ENCODE peak calls at places on chromosomes 2 and 18, in seven cellular contexts. One of them, this sample, is unnamed.

GRCh38 chr18:58535340-58536186 is 93.3 kb downstream of the ALPK2 start:
- DNase-seq in WERI-Rb-1: no peak
- DNase-seq in right lobe of liver: no peak
- DNase-seq in CD4-positive, alpha-beta T cell: no peak
- DNase-seq in B cell: peak
- DNase-seq in endothelial cell: no peak
- DNase-seq in testis: no peak
- DNase-seq in this sample: no peak

GRCh38 chr2:216827073-216827725 is 32.7 kb downstream of the TNP1 start:
- DNase-seq in testis: no peak
- DNase-seq in WERI-Rb-1: no peak
- DNase-seq in B cell: no peak
- DNase-seq in right lobe of liver: no peak
- DNase-seq in endothelial cell: no peak
- DNase-seq in CD4-positive, alpha-beta T cell: no peak
- DNase-seq in this sample: no peak

GRCh38 chr18:48348739-48349138 is 60.4 kb downstream of the ZBTB7C start:
- DNase-seq in testis: no peak
- DNase-seq in B cell: no peak
- DNase-seq in endothelial cell: no peak
- DNase-seq in right lobe of liver: peak
- DNase-seq in CD4-positive, alpha-beta T cell: no peak
- DNase-seq in WERI-Rb-1: peak
- DNase-seq in this sample: no peak

GRCh38 chr2:1648241-1649102 is 95.8 kb downstream of the PXDN start:
- DNase-seq in right lobe of liver: no peak
- DNase-seq in WERI-Rb-1: no peak
- DNase-seq in testis: no peak
- DNase-seq in B cell: no peak
- DNase-seq in endothelial cell: no peak
- DNase-seq in CD4-positive, alpha-beta T cell: no peak
- DNase-seq in this sample: no peak

GRCh38 chr18:52216104-52216503 is 123.9 kb upstream of the DCC start:
- DNase-seq in CD4-positive, alpha-beta T cell: no peak
- DNase-seq in WERI-Rb-1: no peak
- DNase-seq in B cell: no peak
- DNase-seq in endothelial cell: no peak
- DNase-seq in right lobe of liver: no peak
- DNase-seq in testis: no peak
- DNase-seq in this sample: no peak

GRCh38 chr18:23716516-23716915 is 27.3 kb downstream of the LAMA3 start:
- DNase-seq in endothelial cell: no peak
- DNase-seq in testis: no peak
- DNase-seq in right lobe of liver: no peak
- DNase-seq in WERI-Rb-1: no peak
- DNase-seq in CD4-positive, alpha-beta T cell: no peak
- DNase-seq in B cell: no peak
- DNase-seq in this sample: no peak

GRCh38 chr2:15260196-15260595 is 300.9 kb downstream of the NBAS start:
- DNase-seq in right lobe of liver: no peak
- DNase-seq in testis: no peak
- DNase-seq in B cell: no peak
- DNase-seq in WERI-Rb-1: no peak
- DNase-seq in CD4-positive, alpha-beta T cell: no peak
- DNase-seq in endothelial cell: no peak
- DNase-seq in this sample: no peak

GRCh38 chr2:32064021-32064678 is 794 bp downstream of the SPAST start:
- DNase-seq in CD4-positive, alpha-beta T cell: no peak
- DNase-seq in WERI-Rb-1: peak
- DNase-seq in right lobe of liver: no peak
- DNase-seq in endothelial cell: no peak
- DNase-seq in B cell: no peak
- DNase-seq in testis: peak
- DNase-seq in this sample: no peak

GRCh38 chr2:20706786-20707185 is 39.8 kb downstream of the GDF7 start:
- DNase-seq in B cell: no peak
- DNase-seq in endothelial cell: no peak
- DNase-seq in right lobe of liver: no peak
- DNase-seq in WERI-Rb-1: no peak
- DNase-seq in CD4-positive, alpha-beta T cell: no peak
- DNase-seq in testis: no peak
- DNase-seq in this sample: no peak

GRCh38 chr2:63544017-63544627 is 44.2 kb downstream of the WDPCP start:
- DNase-seq in B cell: peak
- DNase-seq in testis: no peak
- DNase-seq in endothelial cell: no peak
- DNase-seq in right lobe of liver: no peak
- DNase-seq in CD4-positive, alpha-beta T cell: no peak
- DNase-seq in WERI-Rb-1: no peak
- DNase-seq in this sample: no peak

GRCh38 chr2:98502556-98503335 is 58.1 kb downstream of the INPP4A start:
- DNase-seq in WERI-Rb-1: no peak
- DNase-seq in CD4-positive, alpha-beta T cell: no peak
- DNase-seq in B cell: no peak
- DNase-seq in testis: no peak
- DNase-seq in endothelial cell: no peak
- DNase-seq in right lobe of liver: peak
- DNase-seq in this sample: no peak

GRCh38 chr2:201984800-201985525 is 48.7 kb upstream of the FZD7 start:
- DNase-seq in CD4-positive, alpha-beta T cell: no peak
- DNase-seq in right lobe of liver: no peak
- DNase-seq in endothelial cell: no peak
- DNase-seq in WERI-Rb-1: no peak
- DNase-seq in B cell: no peak
- DNase-seq in testis: peak
- DNase-seq in this sample: no peak

GRCh38 chr2:110770308-110770695 is 37.9 kb downstream of the ACOXL start:
- DNase-seq in endothelial cell: no peak
- DNase-seq in right lobe of liver: no peak
- DNase-seq in WERI-Rb-1: no peak
- DNase-seq in B cell: no peak
- DNase-seq in testis: no peak
- DNase-seq in CD4-positive, alpha-beta T cell: no peak
- DNase-seq in this sample: no peak

GRCh38 chr18:47953471-47953931 is 23.0 kb upstream of the SMAD2 start:
- DNase-seq in testis: peak
- DNase-seq in endothelial cell: no peak
- DNase-seq in CD4-positive, alpha-beta T cell: no peak
- DNase-seq in right lobe of liver: no peak
- DNase-seq in WERI-Rb-1: peak
- DNase-seq in B cell: peak
- DNase-seq in this sample: no peak

GRCh38 chr18:36899289-36899688 is 70.4 kb downstream of the KIAA1328 start:
- DNase-seq in B cell: peak
- DNase-seq in WERI-Rb-1: no peak
- DNase-seq in endothelial cell: no peak
- DNase-seq in testis: no peak
- DNase-seq in CD4-positive, alpha-beta T cell: no peak
- DNase-seq in right lobe of liver: no peak
- DNase-seq in this sample: no peak

GRCh38 chr2:152402780-152403388 is 67.9 kb downstream of the FMNL2 start:
- DNase-seq in testis: no peak
- DNase-seq in CD4-positive, alpha-beta T cell: no peak
- DNase-seq in B cell: no peak
- DNase-seq in endothelial cell: no peak
- DNase-seq in right lobe of liver: no peak
- DNase-seq in WERI-Rb-1: no peak
- DNase-seq in this sample: no peak

DNA sequence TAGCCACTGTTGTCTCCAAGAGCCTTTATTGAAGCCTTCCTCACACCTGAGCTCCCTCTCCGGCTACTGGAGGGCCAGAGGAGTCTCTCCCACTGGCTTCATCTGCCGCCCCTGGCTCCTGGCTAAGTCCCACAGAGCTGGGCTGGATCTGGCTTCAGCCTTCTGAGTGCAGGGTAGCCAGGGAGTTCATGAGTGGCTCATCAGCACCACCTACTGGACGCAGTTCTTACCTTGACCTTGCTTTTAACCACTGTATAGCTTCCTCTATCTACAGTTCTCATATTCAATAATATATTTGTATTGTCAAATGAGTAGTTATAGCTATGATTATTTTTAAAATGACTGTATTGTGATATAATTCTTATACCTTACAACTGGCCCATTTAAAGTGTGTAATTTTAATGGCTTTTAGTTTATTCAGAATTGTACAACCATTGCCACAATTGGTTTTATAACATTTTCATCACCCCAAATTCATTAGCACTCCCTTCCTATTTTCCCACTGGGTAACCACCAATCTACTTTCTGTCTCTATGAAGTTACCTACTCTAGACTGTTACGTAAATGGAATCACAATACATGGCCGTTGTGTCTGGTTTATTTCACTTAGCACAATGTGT is 17.7 kb downstream of the CNDP1 start:
- DNase-seq in CD4-positive, alpha-beta T cell: peak
- DNase-seq in B cell: peak
- DNase-seq in endothelial cell: peak
- DNase-seq in right lobe of liver: peak
- DNase-seq in WERI-Rb-1: peak
- DNase-seq in testis: peak
- DNase-seq in this sample: peak
- TF ChIP-seq CTCF in CD4-positive, alpha-beta T cell: peak
- TF ChIP-seq CTCF in B cell: peak
- TF ChIP-seq CTCF in endothelial cell: peak
- TF ChIP-seq CTCF in right lobe of liver: peak
- TF ChIP-seq CTCF in WERI-Rb-1: peak
- TF ChIP-seq CTCF in testis: peak
- TF ChIP-seq CTCF in this sample: peak

DNA sequence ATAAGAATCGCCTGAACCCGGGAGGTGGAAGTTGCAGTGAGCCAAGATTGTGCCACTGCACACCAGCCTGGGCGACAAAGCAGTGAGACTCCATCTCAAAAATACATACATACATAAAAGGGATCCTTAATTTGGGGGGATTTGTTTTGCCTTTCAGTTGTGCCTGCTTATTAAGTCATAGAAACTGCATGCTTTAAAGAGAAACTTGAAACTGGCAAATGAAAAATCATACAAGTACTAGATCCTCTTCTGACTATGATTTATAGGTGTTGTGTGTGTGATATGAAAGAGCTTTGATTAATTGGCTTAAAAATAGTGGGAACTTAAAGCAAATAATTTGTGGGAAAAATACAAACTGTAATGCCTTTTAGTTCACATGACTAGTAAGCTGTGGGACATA is 963.7 kb downstream of the CNTNAP5 start:
- DNase-seq in WERI-Rb-1: no peak
- DNase-seq in endothelial cell: no peak
- DNase-seq in B cell: no peak
- DNase-seq in right lobe of liver: no peak
- DNase-seq in testis: no peak
- DNase-seq in CD4-positive, alpha-beta T cell: no peak
- DNase-seq in this sample: no peak
- TF ChIP-seq CTCF in WERI-Rb-1: no peak
- TF ChIP-seq CTCF in endothelial cell: no peak
- TF ChIP-seq CTCF in B cell: no peak
- TF ChIP-seq CTCF in right lobe of liver: no peak
- TF ChIP-seq CTCF in testis: no peak
- TF ChIP-seq CTCF in CD4-positive, alpha-beta T cell: no peak
- TF ChIP-seq CTCF in this sample: no peak

GRCh38 chr2:218622606-218623238 is 15.0 kb downstream of the PLCD4 start:
- DNase-seq in B cell: no peak
- DNase-seq in WERI-Rb-1: no peak
- DNase-seq in CD4-positive, alpha-beta T cell: no peak
- DNase-seq in testis: no peak
- DNase-seq in right lobe of liver: no peak
- DNase-seq in endothelial cell: no peak
- DNase-seq in this sample: no peak

GRCh38 chr2:218621007-218621406 is 13.3 kb downstream of the PLCD4 start:
- DNase-seq in WERI-Rb-1: no peak
- DNase-seq in CD4-positive, alpha-beta T cell: no peak
- DNase-seq in testis: no peak
- DNase-seq in B cell: no peak
- DNase-seq in right lobe of liver: no peak
- DNase-seq in endothelial cell: no peak
- DNase-seq in this sample: no peak

GRCh38 chr2:218615868-218616315 is 8.2 kb downstream of the PLCD4 start:
- DNase-seq in WERI-Rb-1: no peak
- DNase-seq in B cell: no peak
- DNase-seq in endothelial cell: no peak
- DNase-seq in right lobe of liver: peak
- DNase-seq in CD4-positive, alpha-beta T cell: no peak
- DNase-seq in testis: no peak
- DNase-seq in this sample: no peak

DNA sequence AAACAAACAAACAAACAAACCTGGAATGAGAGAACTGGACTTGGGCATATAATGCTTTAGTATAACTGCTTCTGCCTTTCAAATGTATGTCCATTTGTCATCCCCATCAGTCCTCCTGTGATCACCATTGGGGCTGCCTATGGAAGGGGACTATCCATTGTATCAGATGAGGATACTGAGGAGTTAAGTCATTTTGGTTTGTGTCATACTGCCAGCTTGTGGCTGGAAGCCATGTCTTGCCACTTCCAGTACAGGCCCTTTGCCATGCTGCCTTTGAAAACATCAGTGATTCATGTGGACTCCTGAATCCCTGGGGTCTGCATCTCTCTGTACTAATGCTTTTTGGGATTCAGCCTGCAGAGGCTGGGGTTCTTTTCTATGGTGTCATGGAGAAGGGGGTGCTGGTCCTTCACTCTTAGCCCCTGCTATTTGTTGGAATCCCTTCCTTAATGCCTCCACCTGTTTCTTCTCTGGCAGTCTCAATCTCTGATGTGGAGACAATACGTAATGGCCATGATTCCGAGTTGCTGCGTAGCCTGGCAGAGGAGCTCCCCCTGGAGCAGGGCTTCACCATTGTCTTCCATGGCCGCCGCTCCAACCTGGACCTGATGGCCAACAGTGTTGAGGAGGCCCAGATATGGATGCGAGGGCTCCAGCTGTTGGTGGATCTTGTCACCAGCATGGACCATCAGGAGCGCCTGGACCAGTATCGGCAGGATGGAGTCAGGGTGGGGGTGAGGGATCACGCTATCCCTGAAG is 10.6 kb downstream of the PLCD4 start:
- DNase-seq in right lobe of liver: no peak
- DNase-seq in WERI-Rb-1: peak
- DNase-seq in endothelial cell: no peak
- DNase-seq in testis: no peak
- DNase-seq in CD4-positive, alpha-beta T cell: no peak
- DNase-seq in B cell: no peak
- DNase-seq in this sample: no peak
- TF ChIP-seq CTCF in right lobe of liver: no peak
- TF ChIP-seq CTCF in WERI-Rb-1: peak
- TF ChIP-seq CTCF in endothelial cell: no peak
- TF ChIP-seq CTCF in testis: no peak
- TF ChIP-seq CTCF in CD4-positive, alpha-beta T cell: no peak
- TF ChIP-seq CTCF in B cell: no peak
- TF ChIP-seq CTCF in this sample: no peak

DNA sequence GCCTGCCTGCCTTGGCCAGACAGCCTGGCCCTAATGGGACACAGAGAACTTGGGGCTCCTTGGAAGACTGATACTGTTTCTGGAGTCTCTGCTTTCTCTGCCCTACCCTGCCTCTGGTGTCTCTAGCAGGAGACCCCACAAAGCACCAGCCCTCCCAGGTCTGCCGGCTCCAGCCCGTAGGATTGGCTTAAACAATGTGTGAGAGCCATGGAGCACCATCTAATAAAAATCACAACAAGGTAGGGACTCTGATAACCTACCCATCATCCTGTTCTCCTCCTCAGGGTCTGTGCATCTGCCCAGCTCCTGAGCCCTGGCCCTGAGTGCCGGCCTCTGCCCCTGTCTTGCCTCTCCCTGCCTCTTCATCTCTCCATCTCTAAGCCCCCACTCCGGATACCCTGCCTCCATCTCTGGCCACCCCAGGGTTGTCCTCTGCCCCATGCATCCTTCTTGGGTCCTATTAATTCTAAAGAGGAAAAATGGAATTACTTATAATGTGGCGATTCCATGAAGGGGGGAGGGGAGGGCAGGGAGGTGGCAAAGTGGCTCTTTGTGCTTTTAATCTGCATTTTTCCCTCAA is 1.2 kb upstream of the ECEL1 start:
- DNase-seq in endothelial cell: no peak
- DNase-seq in right lobe of liver: no peak
- DNase-seq in WERI-Rb-1: no peak
- DNase-seq in CD4-positive, alpha-beta T cell: no peak
- DNase-seq in testis: no peak
- DNase-seq in B cell: no peak
- DNase-seq in this sample: no peak
- TF ChIP-seq CTCF in endothelial cell: no peak
- TF ChIP-seq CTCF in right lobe of liver: no peak
- TF ChIP-seq CTCF in WERI-Rb-1: no peak
- TF ChIP-seq CTCF in CD4-positive, alpha-beta T cell: no peak
- TF ChIP-seq CTCF in testis: no peak
- TF ChIP-seq CTCF in B cell: no peak
- TF ChIP-seq CTCF in this sample: no peak